ENCODE peak calls at places on chromosomes 13 and 19, in seven cellular contexts. V is HCT116; H is heart left ventricle; K is natural killer cell; W is GM12878; O is PC-3; A is stimulated activated effector memory CD8-positive, alpha-beta T cell treated with anti-CD3 and anti-CD28 coated beads, Interleukin-12 subunit alpha, Interleukin-12 subunit beta, amount 100 ng/mL, for 72 hours. U is an unnamed sample.

GRCh38 chr13:41150058-41150457 is 17.5 kb upstream of the KBTBD6 start:
- ATAC-seq in W (no peak), K (no peak), V (no peak), H (no peak), A (no peak), O (no peak), U (no peak)

GRCh38 chr19:6480843-6481415 is 658 bp downstream of the DENND1C start:
- ATAC-seq in K (peak), H (no peak), V (no peak), A (peak), W (peak), O (no peak), U (peak)

GRCh38 chr13:32901994-32902780 is 114.0 kb upstream of the KL start:
- ATAC-seq in W (no peak), K (no peak), H (peak), A (no peak), V (no peak), O (no peak), U (no peak)

GRCh38 chr13:27117158-27117557 is 54.5 kb downstream of the USP12 start:
- ATAC-seq in W (no peak), A (no peak), K (no peak), H (no peak), O (no peak), V (no peak), U (no peak)

GRCh38 chr13:42041017-42041683 is 7.3 kb upstream of the DGKH start:
- ATAC-seq in O (peak), A (peak), K (no peak), W (peak), V (peak), H (peak), U (peak)

GRCh38 chr19:28633223-28634030 is 579.5 kb downstream of the UQCRFS1 start:
- ATAC-seq in O (no peak), A (peak), K (peak), H (no peak), V (no peak), W (peak), U (no peak)

GRCh38 chr13:39047560-39047959 is 9.3 kb downstream of the NHLRC3 start:
- ATAC-seq in O (peak), W (peak), V (peak), H (no peak), K (no peak), A (no peak), U (no peak)

GRCh38 chr19:10808937-10809655 is 26.9 kb downstream of the TMED1 start:
- ATAC-seq in H (no peak), W (no peak), V (peak), K (no peak), A (peak), O (peak), U (no peak)

GRCh38 chr19:38316477-38317067 is 825 bp upstream of the YIF1B start:
- ATAC-seq in K (peak), O (no peak), H (no peak), V (no peak), A (no peak), W (peak), U (peak)

GRCh38 chr19:39264306-39265290 is 3.6 kb upstream of the IFNL2 start:
- ATAC-seq in H (peak), W (no peak), O (no peak), V (no peak), A (peak), K (peak), U (no peak)